ENCODE peak calls at places on chromosomes 1 and 21, in nine cellular contexts. One of them, this sample, is unnamed. For H3K4me1, the result is how much of the 10 kb centered on the place peaks cover.

GRCh38 chr1:15764269-15764764 is 5.7 kb downstream of the FBLIM1 start:
- DNase-seq in HCT116: no peak
- DNase-seq in CD8-positive, alpha-beta T cell: no peak
- DNase-seq in BE2C: no peak
- DNase-seq in psoas muscle: no peak
- DNase-seq in heart left ventricle: no peak
- DNase-seq in pancreas: peak
- DNase-seq in prostate gland: no peak
- DNase-seq in body of pancreas: peak
- DNase-seq in this sample: no peak

GRCh38 chr1:232752365-232752764 is 52.9 kb upstream of the MAP10 start:
- DNase-seq in pancreas: no peak
- DNase-seq in heart left ventricle: no peak
- DNase-seq in psoas muscle: no peak
- DNase-seq in BE2C: no peak
- DNase-seq in HCT116: no peak
- DNase-seq in CD8-positive, alpha-beta T cell: no peak
- DNase-seq in body of pancreas: no peak
- DNase-seq in prostate gland: no peak
- DNase-seq in this sample: no peak

GRCh38 chr1:211893260-211893659 is 62.7 kb upstream of the LPGAT1 start:
- DNase-seq in BE2C: no peak
- DNase-seq in heart left ventricle: no peak
- DNase-seq in psoas muscle: no peak
- DNase-seq in body of pancreas: no peak
- DNase-seq in CD8-positive, alpha-beta T cell: no peak
- DNase-seq in prostate gland: no peak
- DNase-seq in HCT116: no peak
- DNase-seq in pancreas: no peak
- DNase-seq in this sample: no peak

GRCh38 chr1:185350027-185350442 is 33.0 kb upstream of the IVNS1ABP start:
- DNase-seq in CD8-positive, alpha-beta T cell: no peak
- DNase-seq in HCT116: no peak
- DNase-seq in psoas muscle: no peak
- DNase-seq in BE2C: no peak
- DNase-seq in body of pancreas: no peak
- DNase-seq in pancreas: no peak
- DNase-seq in heart left ventricle: no peak
- DNase-seq in prostate gland: no peak
- DNase-seq in this sample: no peak

GRCh38 chr1:57411262-57411661 is 12.6 kb downstream of the DAB1 start:
- DNase-seq in HCT116: no peak
- DNase-seq in pancreas: no peak
- DNase-seq in psoas muscle: no peak
- DNase-seq in heart left ventricle: peak
- DNase-seq in body of pancreas: no peak
- DNase-seq in prostate gland: no peak
- DNase-seq in CD8-positive, alpha-beta T cell: no peak
- DNase-seq in BE2C: no peak
- DNase-seq in this sample: no peak

GRCh38 chr1:195738971-195739650 is 869.1 kb downstream of the KCNT2 start:
- DNase-seq in heart left ventricle: no peak
- DNase-seq in prostate gland: no peak
- DNase-seq in psoas muscle: no peak
- DNase-seq in HCT116: no peak
- DNase-seq in body of pancreas: no peak
- DNase-seq in BE2C: no peak
- DNase-seq in CD8-positive, alpha-beta T cell: no peak
- DNase-seq in pancreas: no peak
- DNase-seq in this sample: no peak

GRCh38 chr1:223815865-223816264 is 29.9 kb downstream of the TP53BP2 start:
- DNase-seq in pancreas: no peak
- DNase-seq in body of pancreas: no peak
- DNase-seq in HCT116: no peak
- DNase-seq in CD8-positive, alpha-beta T cell: no peak
- DNase-seq in BE2C: no peak
- DNase-seq in heart left ventricle: no peak
- DNase-seq in psoas muscle: no peak
- DNase-seq in prostate gland: no peak
- DNase-seq in this sample: peak

GRCh38 chr1:157575744-157576143 is 22.1 kb downstream of the FCRL4 start:
- DNase-seq in prostate gland: no peak
- DNase-seq in psoas muscle: no peak
- DNase-seq in heart left ventricle: no peak
- DNase-seq in HCT116: no peak
- DNase-seq in body of pancreas: no peak
- DNase-seq in pancreas: no peak
- DNase-seq in BE2C: no peak
- DNase-seq in CD8-positive, alpha-beta T cell: no peak
- DNase-seq in this sample: no peak

GRCh38 chr1:165355221-165355976 is 1.1 kb downstream of the LMX1A start:
- DNase-seq in heart left ventricle: no peak
- DNase-seq in psoas muscle: no peak
- DNase-seq in HCT116: no peak
- DNase-seq in BE2C: no peak
- DNase-seq in CD8-positive, alpha-beta T cell: no peak
- DNase-seq in body of pancreas: no peak
- DNase-seq in prostate gland: no peak
- DNase-seq in pancreas: no peak
- DNase-seq in this sample: no peak

GRCh38 chr1:153968400-153968799 is 698 bp downstream of the CREB3L4 start:
- DNase-seq in prostate gland: peak
- DNase-seq in heart left ventricle: no peak
- DNase-seq in pancreas: peak
- DNase-seq in HCT116: no peak
- DNase-seq in body of pancreas: no peak
- DNase-seq in psoas muscle: no peak
- DNase-seq in CD8-positive, alpha-beta T cell: no peak
- DNase-seq in BE2C: peak
- DNase-seq in this sample: no peak

GRCh38 chr1:20339811-20340457 is 49.3 kb downstream of the VWA5B1 start:
- DNase-seq in body of pancreas: no peak
- DNase-seq in HCT116: no peak
- DNase-seq in heart left ventricle: no peak
- DNase-seq in psoas muscle: no peak
- DNase-seq in pancreas: no peak
- DNase-seq in CD8-positive, alpha-beta T cell: no peak
- DNase-seq in prostate gland: no peak
- DNase-seq in BE2C: peak
- DNase-seq in this sample: no peak

GRCh38 chr1:26890467-26890796 is 349 bp upstream of the GPN2 start:
- DNase-seq in psoas muscle: no peak
- DNase-seq in prostate gland: no peak
- DNase-seq in heart left ventricle: no peak
- DNase-seq in CD8-positive, alpha-beta T cell: no peak
- DNase-seq in BE2C: no peak
- DNase-seq in body of pancreas: no peak
- DNase-seq in HCT116: no peak
- DNase-seq in pancreas: no peak
- DNase-seq in this sample: no peak

GRCh38 chr1:64898107-64898861 is 68.1 kb downstream of the JAK1 start:
- DNase-seq in psoas muscle: peak
- DNase-seq in heart left ventricle: peak
- DNase-seq in HCT116: peak
- DNase-seq in BE2C: peak
- DNase-seq in prostate gland: peak
- DNase-seq in body of pancreas: peak
- DNase-seq in CD8-positive, alpha-beta T cell: peak
- DNase-seq in pancreas: peak
- DNase-seq in this sample: peak

GRCh38 chr1:2132222-2133038 is 62.1 kb downstream of the FAAP20 start:
- DNase-seq in heart left ventricle: peak
- DNase-seq in BE2C: peak
- DNase-seq in CD8-positive, alpha-beta T cell: peak
- DNase-seq in pancreas: no peak
- DNase-seq in prostate gland: no peak
- DNase-seq in body of pancreas: peak
- DNase-seq in psoas muscle: peak
- DNase-seq in HCT116: no peak
- DNase-seq in this sample: peak

GRCh38 chr21:34815831-34816700 is 147.3 kb downstream of the CLIC6 start:
- DNase-seq in HCT116: no peak
- DNase-seq in CD8-positive, alpha-beta T cell: no peak
- DNase-seq in BE2C: no peak
- DNase-seq in body of pancreas: no peak
- DNase-seq in pancreas: no peak
- DNase-seq in prostate gland: no peak
- DNase-seq in psoas muscle: no peak
- DNase-seq in heart left ventricle: no peak
- DNase-seq in this sample: no peak

GRCh38 chr1:222079546-222079945 is 337.7 kb upstream of the DUSP10 start:
- DNase-seq in heart left ventricle: no peak
- DNase-seq in HCT116: no peak
- DNase-seq in pancreas: no peak
- DNase-seq in prostate gland: no peak
- DNase-seq in body of pancreas: no peak
- DNase-seq in CD8-positive, alpha-beta T cell: no peak
- DNase-seq in psoas muscle: no peak
- DNase-seq in BE2C: no peak
- DNase-seq in this sample: no peak

GRCh38 chr1:185008746-185009360 is 34.5 kb upstream of the NIBAN1 start:
- DNase-seq in prostate gland: no peak
- DNase-seq in pancreas: no peak
- DNase-seq in psoas muscle: no peak
- DNase-seq in BE2C: no peak
- DNase-seq in HCT116: no peak
- DNase-seq in heart left ventricle: no peak
- DNase-seq in body of pancreas: no peak
- DNase-seq in CD8-positive, alpha-beta T cell: no peak
- DNase-seq in this sample: no peak

GRCh38 chr1:30048905-30049304 is 674.5 kb downstream of the MATN1 start:
- DNase-seq in pancreas: no peak
- DNase-seq in prostate gland: no peak
- DNase-seq in BE2C: no peak
- DNase-seq in body of pancreas: no peak
- DNase-seq in psoas muscle: no peak
- DNase-seq in CD8-positive, alpha-beta T cell: no peak
- DNase-seq in HCT116: no peak
- DNase-seq in heart left ventricle: no peak
- DNase-seq in this sample: no peak

GRCh38 chr1:42657981-42658879 is at the start of gene PPIH:
- DNase-seq in BE2C: peak
- DNase-seq in CD8-positive, alpha-beta T cell: peak
- DNase-seq in prostate gland: peak
- DNase-seq in body of pancreas: peak
- DNase-seq in heart left ventricle: peak
- DNase-seq in psoas muscle: peak
- DNase-seq in pancreas: peak
- DNase-seq in HCT116: peak
- DNase-seq in this sample: peak
- TF ChIP-seq CTCF in BE2C: no peak
- TF ChIP-seq CTCF in CD8-positive, alpha-beta T cell: no peak
- TF ChIP-seq CTCF in prostate gland: no peak
- TF ChIP-seq CTCF in body of pancreas: peak
- TF ChIP-seq CTCF in heart left ventricle: peak
- TF ChIP-seq CTCF in psoas muscle: peak
- TF ChIP-seq CTCF in pancreas: peak
- TF ChIP-seq CTCF in HCT116: no peak
- TF ChIP-seq CTCF in this sample: no peak

GRCh38 chr1:28208818-28209441 is 23.9 kb downstream of the DNAJC8 start:
- DNase-seq in heart left ventricle: peak
- DNase-seq in body of pancreas: peak
- DNase-seq in prostate gland: peak
- DNase-seq in BE2C: peak
- DNase-seq in CD8-positive, alpha-beta T cell: peak
- DNase-seq in HCT116: peak
- DNase-seq in pancreas: no peak
- DNase-seq in psoas muscle: peak
- DNase-seq in this sample: peak
- H3K4me1 ChIP-seq in heart left ventricle: under half
- H3K4me1 ChIP-seq in body of pancreas: under half
- H3K4me1 ChIP-seq in prostate gland: under half
- H3K4me1 ChIP-seq in BE2C: under half
- H3K4me1 ChIP-seq in CD8-positive, alpha-beta T cell: under half
- H3K4me1 ChIP-seq in HCT116: under half
- H3K4me1 ChIP-seq in pancreas: under half
- H3K4me1 ChIP-seq in psoas muscle: under half
- H3K4me1 ChIP-seq in this sample: under half

DNA sequence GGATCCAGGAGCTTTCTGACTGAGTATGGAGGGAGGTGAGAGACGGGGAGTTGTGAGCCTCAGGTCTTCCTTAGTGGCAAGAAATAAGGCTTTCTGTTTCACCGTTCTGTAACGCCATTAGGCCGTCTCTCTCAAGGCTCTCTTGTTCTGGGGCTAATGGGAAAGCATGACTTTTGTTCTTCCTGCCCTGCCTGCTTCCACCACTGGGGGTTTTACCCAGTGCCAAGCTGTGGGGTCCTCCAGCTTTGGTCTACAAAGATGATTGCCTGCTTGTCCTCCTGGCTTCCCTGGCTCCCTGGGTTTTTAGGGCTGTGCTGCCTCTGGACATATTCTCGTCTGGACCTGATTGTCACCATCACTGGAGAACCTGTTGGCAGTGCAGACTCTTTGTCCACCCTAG is 74.8 kb upstream of the TINAGL1 start:
- DNase-seq in prostate gland: no peak
- DNase-seq in pancreas: no peak
- DNase-seq in HCT116: no peak
- DNase-seq in BE2C: no peak
- DNase-seq in body of pancreas: no peak
- DNase-seq in heart left ventricle: no peak
- DNase-seq in CD8-positive, alpha-beta T cell: no peak
- DNase-seq in psoas muscle: no peak
- DNase-seq in this sample: no peak
- TF ChIP-seq CTCF in prostate gland: no peak
- TF ChIP-seq CTCF in pancreas: no peak
- TF ChIP-seq CTCF in HCT116: peak
- TF ChIP-seq CTCF in BE2C: no peak
- TF ChIP-seq CTCF in body of pancreas: no peak
- TF ChIP-seq CTCF in heart left ventricle: no peak
- TF ChIP-seq CTCF in CD8-positive, alpha-beta T cell: no peak
- TF ChIP-seq CTCF in psoas muscle: no peak
- TF ChIP-seq CTCF in this sample: no peak

DNA sequence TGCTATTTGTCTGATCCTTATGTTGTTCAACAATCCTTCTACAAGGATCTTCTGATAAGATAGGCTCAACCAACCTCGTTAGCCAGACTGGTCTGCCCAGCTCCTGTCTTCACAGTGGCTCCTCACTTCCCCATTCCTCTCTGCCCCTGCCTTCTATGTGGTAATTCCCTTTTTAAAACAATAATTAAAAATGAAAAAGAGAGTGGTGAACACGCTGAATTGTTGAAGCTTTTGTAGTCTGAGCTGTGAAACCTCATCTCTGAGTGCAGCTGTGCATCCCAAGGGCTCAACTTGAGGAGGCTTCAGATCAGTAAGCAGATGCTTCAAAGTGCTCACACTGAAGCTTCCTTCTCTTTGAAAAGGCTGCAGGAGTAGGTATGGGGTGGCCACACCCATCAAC is 70.7 kb upstream of the JUN start:
- DNase-seq in prostate gland: no peak
- DNase-seq in HCT116: no peak
- DNase-seq in CD8-positive, alpha-beta T cell: no peak
- DNase-seq in pancreas: no peak
- DNase-seq in body of pancreas: no peak
- DNase-seq in heart left ventricle: no peak
- DNase-seq in psoas muscle: no peak
- DNase-seq in BE2C: no peak
- DNase-seq in this sample: no peak
- H3K4me1 ChIP-seq in prostate gland: under half
- H3K4me1 ChIP-seq in HCT116: under half
- H3K4me1 ChIP-seq in CD8-positive, alpha-beta T cell: under half
- H3K4me1 ChIP-seq in pancreas: under half
- H3K4me1 ChIP-seq in body of pancreas: under half
- H3K4me1 ChIP-seq in heart left ventricle: under half
- H3K4me1 ChIP-seq in psoas muscle: under half
- H3K4me1 ChIP-seq in BE2C: under half
- H3K4me1 ChIP-seq in this sample: under half